ENCODE peak calls at places on chromosome 14, in five cellular contexts. T is WERI-Rb-1; E is CD8-positive, alpha-beta T cell; G is cardiac muscle cell; I is stomach. Z is an unnamed sample.

GRCh38 chr14:92225731-92226130 is 97.2 kb upstream of the SLC24A4 start:
- DNase-seq in T (no peak), E (no peak), G (peak; percentile 23), I (no peak), Z (no peak)

GRCh38 chr14:61661471-61661988 is 33.8 kb upstream of the HIF1A start:
- DNase-seq in T (no peak), E (no peak), G (peak; percentile 91), I (no peak), Z (peak; percentile 56)

GRCh38 chr14:97077253-97077653 is 280.1 kb downstream of the VRK1 start:
- DNase-seq in T (no peak), E (peak; percentile 55), G (peak; percentile 5), I (peak; percentile 29), Z (peak; percentile 24)

GRCh38 chr14:72402429-72402772 is 470.2 kb downstream of the RGS6 start:
- DNase-seq in T (no peak), E (no peak), G (no peak), I (no peak), Z (no peak)

GRCh38 chr14:81435578-81436295 is 35.6 kb upstream of the STON2 start:
- DNase-seq in T (peak; percentile 62), E (peak; percentile 49), G (peak; percentile 35), I (peak; percentile 41), Z (peak; percentile 22)

GRCh38 chr14:32588448-32589320 is 259.6 kb downstream of the AKAP6 start:
- DNase-seq in T (peak; percentile 16), E (no peak), G (peak; percentile 75), I (no peak), Z (no peak)

GRCh38 chr14:22448035-22448904 is 140.8 kb downstream of the DAD1 start:
- DNase-seq in T (no peak), E (no peak), G (no peak), I (no peak), Z (peak; percentile 50)

GRCh38 chr14:50967104-50967503 is 22.8 kb upstream of the PYGL start:
- DNase-seq in T (no peak), E (no peak), G (peak; percentile 13), I (no peak), Z (no peak)

GRCh38 chr14:50452979-50453705 is 56.5 kb upstream of the CDKL1 start:
- DNase-seq in T (no peak), E (no peak), G (peak; percentile 86), I (no peak), Z (no peak)

GRCh38 chr14:54786816-54787215 is 115.8 kb downstream of the GCH1 start:
- DNase-seq in T (no peak), E (no peak), G (no peak), I (no peak), Z (no peak)

GRCh38 chr14:105774001-105774400 is 247.6 kb downstream of the TMEM121 start:
- DNase-seq in T (no peak), E (no peak), G (no peak), I (no peak), Z (no peak)
- TF ChIP-seq CTCF in T (peak; percentile 14), E (no peak), G (no peak), I (no peak), Z (no peak)

DNA sequence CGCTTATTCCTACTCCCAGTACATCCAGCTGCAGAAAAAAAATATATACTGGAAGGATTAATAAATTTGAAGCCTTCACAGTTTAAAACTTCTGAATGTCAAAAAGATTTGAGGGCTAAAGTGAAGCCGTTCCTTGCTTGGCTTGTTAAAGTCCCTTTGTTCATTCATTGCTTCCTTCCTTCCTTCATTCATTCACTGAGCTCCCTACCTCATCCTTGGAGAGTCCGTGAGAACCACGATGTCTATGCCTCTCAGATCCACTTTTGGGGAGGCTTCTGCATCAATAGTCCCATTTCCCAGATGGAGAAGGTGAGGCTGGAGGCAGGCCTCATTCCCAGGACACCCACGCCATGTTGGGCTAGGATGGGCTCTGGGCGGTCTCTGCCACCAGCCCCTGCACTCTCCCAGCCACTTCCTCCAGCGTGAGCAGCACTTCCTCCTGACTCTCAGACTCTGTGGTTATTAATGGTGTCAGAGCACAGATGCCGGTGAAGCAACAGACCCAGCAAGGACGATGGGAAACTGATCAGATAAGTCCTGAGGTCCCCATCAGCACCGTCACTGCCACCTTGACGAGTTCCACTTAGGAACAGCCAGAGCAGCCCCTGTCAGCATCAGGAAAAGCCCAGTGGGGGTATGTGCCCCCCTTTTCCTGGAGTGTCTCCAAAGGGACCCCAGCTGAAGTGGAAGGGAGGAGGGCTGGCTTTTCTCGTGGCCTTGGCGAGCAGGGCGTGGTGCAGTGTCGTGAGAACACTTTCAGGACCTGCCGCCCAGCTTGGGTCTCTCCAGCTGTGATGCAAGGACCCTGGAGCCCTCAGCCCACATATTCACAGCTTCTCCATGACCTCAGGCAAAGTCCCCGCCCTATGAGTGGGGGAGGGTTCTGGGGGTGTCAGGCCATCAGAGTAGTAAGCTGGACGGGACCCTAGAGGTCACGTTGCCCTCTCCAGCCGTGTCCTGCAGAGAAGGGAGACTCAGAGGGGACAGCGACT is 21.2 kb downstream of the ASB2 start:
- DNase-seq in T (no peak), E (peak; percentile 73), G (no peak), I (no peak), Z (peak; percentile 70)
- H3K4me3 ChIP-seq in T (no peak overlapping the region), E (no peak overlapping the region), G (peak overlapping the region; percentile 30), I (peak overlapping the region; percentile 3), Z (peak overlapping the region; percentile 61)

DNA sequence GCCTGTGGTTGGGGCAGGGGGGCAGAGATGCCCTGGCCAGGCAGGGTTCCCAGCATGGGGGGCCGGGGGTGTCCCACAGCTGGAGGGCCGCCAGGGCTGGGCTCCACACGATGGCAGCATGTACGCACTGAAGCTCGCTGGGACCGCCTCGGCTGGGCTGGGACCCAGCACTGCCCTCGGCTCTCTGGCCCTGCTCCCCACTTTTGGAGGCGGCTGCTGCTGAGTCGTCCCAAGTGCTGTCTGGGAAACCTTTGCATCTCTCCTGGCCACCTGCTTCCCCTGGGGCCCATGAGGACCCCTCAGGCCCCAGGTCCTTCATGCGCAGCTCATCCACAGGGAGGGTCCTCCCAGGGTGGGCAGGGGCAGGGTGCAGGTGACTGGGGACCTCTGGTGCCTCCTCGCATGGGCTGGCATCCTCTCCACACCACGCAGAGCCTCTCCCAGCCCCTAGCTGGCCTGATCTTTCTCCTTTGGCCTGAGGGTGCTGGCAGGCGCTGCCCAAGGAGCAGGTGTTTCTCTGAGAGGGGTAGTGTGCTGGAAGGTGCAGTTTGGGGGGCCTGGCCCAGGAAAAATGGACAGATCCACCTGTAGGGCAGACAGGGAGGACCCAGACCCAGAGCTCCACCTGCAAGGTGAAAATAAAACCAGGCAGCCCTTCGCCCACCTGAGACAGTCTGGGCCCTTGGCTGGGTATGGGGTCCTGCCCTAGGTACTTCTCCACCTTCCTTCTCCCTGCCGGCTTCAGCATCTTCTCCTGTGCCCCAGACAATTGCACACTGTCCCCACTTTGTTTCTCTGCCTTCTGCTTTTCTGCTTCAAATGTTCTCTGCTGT is 46.9 kb downstream of the DLK1 start:
- DNase-seq in T (no peak), E (no peak), G (no peak), I (peak; percentile 14), Z (no peak)
- H3K27me3 ChIP-seq in T (peaks cover 2% of the 10 kb centered on the region), E (no peaks in the 10 kb centered on the region), G (no peaks in the 10 kb centered on the region), I (no peaks in the 10 kb centered on the region), Z (no peaks in the 10 kb centered on the region)

DNA sequence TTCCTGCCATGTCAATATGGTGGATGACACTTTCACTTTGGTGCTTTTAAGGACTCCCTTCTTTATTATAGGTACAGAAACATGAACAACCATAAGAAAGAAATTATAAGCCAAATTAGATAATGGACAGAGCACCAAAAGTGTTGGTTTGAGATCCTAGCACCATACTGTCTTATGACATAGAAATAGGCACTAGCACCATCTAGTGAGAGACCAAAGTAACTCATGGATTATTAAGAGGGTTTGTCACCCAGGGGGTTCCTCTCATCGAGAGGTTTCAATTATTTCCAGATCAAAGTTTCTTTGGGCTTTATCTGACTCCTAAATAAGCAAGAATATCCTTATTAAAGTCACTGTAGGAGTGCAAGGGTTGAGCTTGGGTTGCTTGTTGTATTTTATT is 153.0 kb upstream of the DIO2 start:
- DNase-seq in T (no peak), E (no peak), G (peak; percentile 55), I (no peak), Z (no peak)
- TF ChIP-seq CTCF in T (peak; percentile 37), E (no peak), G (peak; percentile 45), I (no peak), Z (peak; percentile 37)

GRCh38 chr14:102779574-102780315 is 2.5 kb downstream of the TRAF3 start:
- DNase-seq in T (no peak), E (no peak), G (peak; percentile 53), I (no peak), Z (no peak)
- H3K4me3 ChIP-seq in T (no peak overlapping the region), E (no peak overlapping the region), G (no peak overlapping the region), I (no peak overlapping the region), Z (peak overlapping the region; percentile 70)

GRCh38 chr14:59870277-59871165 is at the start of gene RTN1:
- DNase-seq in T (peak; percentile 83), E (no peak), G (peak; percentile 59), I (peak; percentile 43), Z (peak; percentile 24)

GRCh38 chr14:59868021-59868420 is 2.6 kb downstream of the RTN1 start:
- DNase-seq in T (no peak), E (no peak), G (no peak), I (no peak), Z (no peak)

GRCh38 chr14:59869381-59870255 is 958 bp downstream of the RTN1 start:
- DNase-seq in T (no peak), E (no peak), G (no peak), I (no peak), Z (peak; percentile 2)

DNA sequence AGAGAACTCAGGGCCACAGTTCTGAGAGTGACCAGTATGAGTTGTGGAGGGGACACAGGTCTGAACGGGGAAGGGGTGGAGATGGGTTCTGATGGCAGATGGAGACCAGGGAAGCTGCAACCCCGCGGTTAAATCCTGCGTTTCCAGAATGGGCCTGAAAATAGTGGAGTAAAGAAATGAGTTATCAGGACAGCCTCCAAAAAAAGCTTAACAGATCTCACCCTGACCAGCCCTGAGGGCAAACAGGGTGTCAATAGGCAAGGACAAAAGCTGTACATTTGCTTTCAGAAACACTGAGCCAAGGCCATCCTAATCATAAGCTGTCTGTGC is 555 bp upstream of the RTN1 start:
- DNase-seq in T (no peak), E (no peak), G (no peak), I (no peak), Z (no peak)
- H3K27me3 ChIP-seq in T (no peaks in the 10 kb centered on the region), E (peaks cover 28% of the 10 kb centered on the region), G (peaks cover 79% of the 10 kb centered on the region), I (no peaks in the 10 kb centered on the region), Z (no peaks in the 10 kb centered on the region)

DNA sequence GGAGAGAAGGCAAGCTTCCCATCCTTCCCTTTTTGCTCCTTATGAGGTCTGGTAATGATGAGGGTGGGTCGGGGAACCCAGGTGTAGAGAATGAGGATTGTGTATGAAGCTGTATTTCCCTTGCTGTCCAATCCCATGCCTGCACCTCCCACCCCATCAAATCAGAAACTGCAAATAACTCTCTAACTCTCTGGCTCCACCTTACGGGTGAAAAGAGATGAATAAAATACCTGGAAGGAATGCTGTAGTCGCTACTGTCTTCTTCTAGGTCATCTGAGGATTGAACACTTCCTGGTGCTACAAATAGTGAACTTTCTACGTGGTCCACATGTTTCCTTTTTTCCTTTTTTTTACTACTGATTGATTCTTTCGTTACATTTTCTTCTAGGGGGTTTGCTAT is 38.9 kb upstream of the DICER1 start:
- DNase-seq in T (no peak), E (no peak), G (no peak), I (no peak), Z (no peak)
- TF ChIP-seq CTCF in T (peak; percentile 50), E (peak; percentile 44), G (no peak), I (no peak), Z (peak; percentile 46)

DNA sequence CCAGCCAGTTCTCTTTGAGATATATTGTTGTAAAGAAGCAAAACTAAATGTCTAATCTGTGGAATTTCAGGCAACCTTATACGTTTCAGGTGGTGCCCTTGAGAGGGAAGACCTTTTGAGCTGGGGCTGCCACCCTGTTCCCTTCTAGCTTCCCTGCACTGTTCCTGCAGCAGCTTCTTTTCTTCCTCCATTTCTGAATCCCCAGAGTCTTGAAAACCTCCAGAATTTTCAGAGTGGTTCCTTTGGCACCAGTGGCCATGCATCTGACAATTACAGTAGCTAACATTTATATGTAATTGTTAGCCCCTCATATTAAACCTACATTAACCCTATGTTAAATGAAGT is 271.3 kb downstream of the ZFP36L1 start:
- DNase-seq in T (no peak), E (no peak), G (no peak), I (no peak), Z (no peak)
- H3K4me3 ChIP-seq in T (no peak overlapping the region), E (no peak overlapping the region), G (no peak overlapping the region), I (no peak overlapping the region), Z (no peak overlapping the region)

Z was measured in GM06990.